ENCODE peak calls at places on chromosomes 11 and 22, in four cellular contexts. R is HL-60, K is GM12878, J is K562. B is an unnamed sample.

GRCh38 chr11:6538456-6538855 is 41.4 kb downstream of the DNHD1 start:
- DNase-seq in K (no peak), R (no peak), J (no peak), B (no peak)

GRCh38 chr11:63635762-63636465 is 21.7 kb upstream of the PLAAT3 start:
- DNase-seq in J (peak; percentile 63), R (peak; percentile 60), K (peak; percentile 20), B (peak; percentile 37)

GRCh38 chr11:134139873-134140331 is 71.0 kb downstream of the JAM3 start:
- DNase-seq in J (peak; percentile 41), K (peak; percentile 25), R (peak; percentile 45), B (peak; percentile 36)

GRCh38 chr22:36528795-36529718 is at the start of gene EIF3D:
- DNase-seq in J (peak; percentile 83), R (peak; percentile 100), K (peak; percentile 99), B (peak; percentile 82)

GRCh38 chr11:44315947-44316387 is 6.0 kb upstream of the ALX4 start:
- DNase-seq in J (no peak), R (no peak), K (no peak), B (no peak)

GRCh38 chr22:46119093-46119728 is 31.1 kb upstream of the PPARA start:
- DNase-seq in J (no peak), K (no peak), R (no peak), B (no peak)

GRCh38 chr11:12677131-12677530 is 2.9 kb downstream of the TEAD1 start:
- DNase-seq in R (no peak), J (no peak), K (no peak), B (no peak)

GRCh38 chr22:36385491-36386350 is 2.0 kb downstream of the MYH9 start:
- DNase-seq in J (no peak), R (no peak), K (no peak), B (no peak)

GRCh38 chr11:120302001-120302805 is 22.9 kb upstream of the TLCD5 start:
- DNase-seq in R (no peak), J (no peak), K (no peak), B (no peak)

GRCh38 chr11:65502852-65503603 is 4.2 kb downstream of the MALAT1 start:
- DNase-seq in K (no peak), J (peak; percentile 31), R (no peak), B (no peak)

GRCh38 chr11:6012055-6012668 is 5.4 kb upstream of the OR56A4 start:
- DNase-seq in K (no peak), J (no peak), R (peak; percentile 74), B (no peak)

GRCh38 chr11:40241524-40242037 is 1217.9 kb downstream of the LRRC4C start:
- DNase-seq in J (no peak), K (peak; percentile 74), R (no peak), B (peak; percentile 1)

GRCh38 chr22:32745251-32745995 is 56.1 kb upstream of the TIMP3 start:
- DNase-seq in J (no peak), R (no peak), K (no peak), B (no peak)

GRCh38 chr11:76339217-76339616 is 41.7 kb downstream of the THAP12 start:
- DNase-seq in R (peak; percentile 90), J (no peak), K (no peak), B (no peak)

GRCh38 chr11:22822204-22822603 is 7.4 kb downstream of the SVIP start:
- DNase-seq in K (no peak), R (no peak), J (no peak), B (no peak)

GRCh38 chr22:44158766-44159165 is 22.0 kb upstream of the PARVG start:
- DNase-seq in J (no peak), K (no peak), R (no peak), B (no peak)

GRCh38 chr11:16941935-16942334 is 72.3 kb downstream of the PLEKHA7 start:
- DNase-seq in R (no peak), J (no peak), K (no peak), B (no peak)

GRCh38 chr22:32031466-32031865 is 11.6 kb upstream of the SLC5A1 start:
- DNase-seq in J (no peak), K (no peak), R (no peak), B (no peak)

GRCh38 chr11:12914401-12914912 is 94.7 kb upstream of the RASSF10 start:
- DNase-seq in J (peak; percentile 43), R (peak; percentile 7), K (no peak), B (peak; percentile 26)

GRCh38 chr22:37022483-37023337 is 3.2 kb downstream of the MPST start:
- DNase-seq in K (no peak), R (no peak), J (no peak), B (no peak)

GRCh38 chr11:5274340-5274739 is 4.6 kb upstream of the HBE1 start:
- DNase-seq in K (no peak), R (no peak), J (no peak), B (no peak)

GRCh38 chr22:20420157-20420842 is 17.3 kb downstream of the SCARF2 start:
- DNase-seq in R (no peak), J (no peak), K (no peak), B (no peak)

GRCh38 chr11:102560555-102561011 is 30.0 kb upstream of the MMP7 start:
- DNase-seq in J (no peak), K (peak; percentile 84), R (peak; percentile 28), B (no peak)

GRCh38 chr22:32050678-32051515 is 7.8 kb downstream of the SLC5A1 start:
- DNase-seq in K (peak; percentile 63), J (peak; percentile 9), R (peak; percentile 76), B (no peak)

GRCh38 chr11:9506489-9507343 is 45.9 kb downstream of the ZNF143 start:
- DNase-seq in J (peak; percentile 75), K (peak; percentile 39), R (peak; percentile 71), B (no peak)

GRCh38 chr11:77155082-77155475 is 27.0 kb downstream of the MYO7A start:
- DNase-seq in R (no peak), J (no peak), K (no peak), B (no peak)

GRCh38 chr11:70736461-70736860 is 338.1 kb downstream of the CTTN start:
- DNase-seq in J (no peak), K (no peak), R (no peak), B (no peak)

GRCh38 chr11:83862691-83863090 is 576.5 kb upstream of the CCDC90B start:
- DNase-seq in J (no peak), K (no peak), R (no peak), B (no peak)

GRCh38 chr11:115843116-115843515 is 338.9 kb upstream of the CADM1 start:
- DNase-seq in R (no peak), J (no peak), K (no peak), B (no peak)

GRCh38 chr11:128653828-128654231 is 40.0 kb upstream of the FLI1 start:
- DNase-seq in R (peak; percentile 68), K (no peak), J (no peak), B (no peak)

GRCh38 chr11:82239498-82239897 is 494.2 kb downstream of the FAM181B start:
- DNase-seq in R (no peak), J (no peak), K (no peak), B (no peak)

GRCh38 chr22:17767236-17768065 is 6.8 kb downstream of the BID start:
- DNase-seq in R (no peak), J (no peak), K (peak; percentile 85), B (no peak)

GRCh38 chr11:10623797-10624761 is 55.6 kb upstream of the LYVE1 start:
- DNase-seq in K (no peak), R (peak; percentile 36), J (peak; percentile 63), B (no peak)

GRCh38 chr11:64923944-64924909 is at the start of gene PPP2R5B:
- DNase-seq in R (peak; percentile 83), J (peak; percentile 95), K (peak; percentile 44), B (peak; percentile 98)

GRCh38 chr11:26522912-26523610 is 49.0 kb downstream of the MUC15 start:
- DNase-seq in K (no peak), J (no peak), R (peak; percentile 10), B (no peak)

GRCh38 chr11:22430286-22430685 is 92.1 kb downstream of the SLC17A6 start:
- DNase-seq in R (no peak), J (no peak), K (no peak), B (no peak)

DNA sequence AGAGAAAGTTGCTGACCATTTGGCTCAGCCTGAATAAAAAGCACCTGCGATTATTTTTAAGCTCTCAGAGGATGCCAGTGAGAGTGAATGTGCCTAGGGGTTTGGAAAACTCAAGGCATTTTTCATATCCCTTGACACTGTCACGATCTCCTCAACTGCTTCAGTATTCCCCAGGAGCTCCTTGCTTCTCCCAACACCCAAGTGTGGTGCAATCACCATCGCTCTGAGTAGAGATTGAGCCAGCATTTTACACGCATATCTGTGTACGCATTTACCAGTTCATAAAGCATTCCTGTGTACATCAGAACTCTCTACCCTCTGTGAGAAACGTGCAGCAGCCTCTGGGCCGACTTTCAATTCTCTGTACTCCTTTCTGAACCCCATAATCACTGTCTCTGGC is 1.3 kb downstream of the SRRD start:
- DNase-seq in R (no peak), J (no peak), K (no peak), B (no peak)
- TF ChIP-seq SPI1 in R (no peak), J (no peak), K (no peak), B (no peak)

GRCh38 chr11:45773271-45774022 is 31.5 kb upstream of the SLC35C1 start:
- DNase-seq in J (no peak), K (no peak), R (no peak), B (no peak)

GRCh38 chr11:45771194-45771941 is 33.6 kb upstream of the SLC35C1 start:
- DNase-seq in K (no peak), R (peak; percentile 46), J (peak; percentile 70), B (peak; percentile 49)

GRCh38 chr11:45771942-45772522 is 32.9 kb upstream of the SLC35C1 start:
- DNase-seq in K (no peak), R (peak; percentile 76), J (peak; percentile 94), B (peak; percentile 93)

GRCh38 chr11:45774786-45775185 is 30.2 kb upstream of the SLC35C1 start:
- DNase-seq in J (no peak), R (no peak), K (no peak), B (no peak)

GRCh38 chr11:45774023-45774655 is 30.8 kb upstream of the SLC35C1 start:
- DNase-seq in R (no peak), J (no peak), K (no peak), B (no peak)
- TF ChIP-seq SPI1 in R (no peak), J (no peak), K (no peak), B (no peak)

DNA sequence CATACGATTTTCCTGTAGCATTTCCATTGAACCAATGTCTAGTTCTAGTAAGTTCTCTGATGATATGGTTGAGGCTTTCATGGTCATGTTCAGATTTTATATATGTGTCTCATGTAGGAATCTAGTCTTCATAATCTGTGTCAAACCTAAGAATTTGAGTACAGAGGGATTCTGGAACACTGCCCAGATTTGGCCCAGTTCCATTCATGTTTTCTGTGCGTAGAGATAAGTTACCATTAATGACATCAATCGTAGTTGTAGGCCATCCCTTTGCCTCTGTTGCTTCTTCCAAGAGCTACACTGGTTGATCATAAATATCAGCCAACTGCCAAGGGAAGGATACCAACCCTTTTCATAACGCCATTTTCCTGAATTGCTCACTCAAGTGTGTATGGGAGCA is 23.3 kb downstream of the ST3GAL4 start:
- DNase-seq in J (no peak), R (no peak), K (no peak), B (no peak)
- TF ChIP-seq SPI1 in J (no peak), R (no peak), K (no peak), B (no peak)

DNA sequence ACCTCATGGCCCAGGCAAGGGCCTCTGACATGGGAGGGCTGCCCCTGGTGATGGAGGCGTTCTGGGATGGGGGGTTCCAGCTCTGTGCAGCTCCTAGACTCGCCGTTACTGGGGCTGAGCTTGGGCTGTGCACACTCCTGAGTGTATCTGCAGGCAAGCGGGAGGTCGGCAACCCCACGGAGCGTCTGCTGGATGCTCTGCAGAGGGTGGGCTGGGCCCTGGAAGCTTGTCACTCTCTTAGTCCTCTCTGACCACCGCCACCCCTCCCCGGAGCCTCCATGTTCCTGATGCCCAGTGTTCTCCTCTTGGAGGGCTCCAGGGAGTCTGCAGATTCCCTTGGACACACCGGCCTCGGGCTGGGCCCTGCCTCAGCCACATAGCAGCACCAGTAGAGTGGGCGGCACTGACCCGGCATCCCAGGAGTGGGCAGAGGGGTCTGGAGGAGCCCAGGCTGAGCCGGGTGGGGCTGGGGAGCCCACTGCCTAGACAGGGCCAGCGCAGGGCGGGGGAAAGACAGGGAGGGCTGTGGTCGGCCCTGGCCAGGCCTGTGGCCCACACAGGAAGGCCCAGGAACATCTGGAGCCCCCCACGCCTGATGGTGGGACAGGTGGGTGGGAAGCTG is 20.6 kb upstream of the MUC5B start:
- DNase-seq in R (peak; percentile 8), J (no peak), K (no peak), B (no peak)
- TF ChIP-seq SPI1 in R (no peak), J (no peak), K (no peak), B (no peak)

B was measured in GM12891.